ENCODE peak calls at places on chromosome 13, in nine cellular contexts. Z, K, F, N, Y, D, I, U and J are unnamed samples.

GRCh38 chr13:44068737-44069136 is 189.0 kb downstream of the LACC1 start:
- DNase-seq in Z (no peak), K (no peak), F (no peak), N (peak; percentile 60), Y (no peak), D (peak; percentile 35), I (no peak), U (peak; percentile 55), J (no peak)

GRCh38 chr13:63425131-63425530 is 2009.5 kb upstream of the PCDH20 start:
- DNase-seq in Z (no peak), K (no peak), F (no peak), N (no peak), Y (no peak), D (no peak), I (no peak), U (no peak), J (no peak)

GRCh38 chr13:97148894-97149293 is 73.2 kb upstream of the MBNL2 start:
- DNase-seq in Z (no peak), K (no peak), F (no peak), N (no peak), Y (no peak), D (no peak), I (no peak), U (no peak), J (no peak)

GRCh38 chr13:57557979-57558529 is 73.5 kb upstream of the PCDH17 start:
- DNase-seq in Z (no peak), K (no peak), F (no peak), N (peak; percentile 19), Y (peak; percentile 16), D (no peak), I (no peak), U (no peak), J (no peak)

GRCh38 chr13:31044658-31045620 is 112.5 kb downstream of the TEX26 start:
- DNase-seq in Z (no peak), K (no peak), F (no peak), N (peak; percentile 71), Y (no peak), D (no peak), I (no peak), U (no peak), J (no peak)

GRCh38 chr13:34588362-34588761 is 353.7 kb upstream of the NBEA start:
- DNase-seq in Z (no peak), K (no peak), F (no peak), N (no peak), Y (no peak), D (no peak), I (no peak), U (no peak), J (no peak)

GRCh38 chr13:90868321-90868920 is 479.1 kb upstream of the MIR17HG start:
- DNase-seq in Z (no peak), K (no peak), F (no peak), N (no peak), Y (no peak), D (no peak), I (peak; percentile 44), U (no peak), J (no peak)

GRCh38 chr13:25847635-25848616 is 203.9 kb downstream of the SHISA2 start:
- DNase-seq in Z (no peak), K (no peak), F (no peak), N (no peak), Y (no peak), D (no peak), I (no peak), U (no peak), J (no peak)

GRCh38 chr13:34189946-34190345 is 372.0 kb downstream of the RFC3 start:
- DNase-seq in Z (no peak), K (no peak), F (no peak), N (no peak), Y (no peak), D (no peak), I (no peak), U (no peak), J (no peak)

GRCh38 chr13:25085125-25085742 is 10.7 kb upstream of the PABPC3 start:
- DNase-seq in Z (no peak), K (peak; percentile 58), F (no peak), N (peak; percentile 39), Y (peak; percentile 12), D (no peak), I (peak; percentile 54), U (no peak), J (no peak)

GRCh38 chr13:23629566-23630272 is 59.5 kb downstream of the TNFRSF19 start:
- DNase-seq in Z (no peak), K (no peak), F (no peak), N (no peak), Y (no peak), D (no peak), I (no peak), U (peak; percentile 20), J (no peak)

GRCh38 chr13:110676511-110677204 is 29.3 kb downstream of the CARS2 start:
- DNase-seq in Z (no peak), K (no peak), F (no peak), N (no peak), Y (no peak), D (no peak), I (no peak), U (no peak), J (no peak)

GRCh38 chr13:110685305-110685704 is 20.6 kb downstream of the CARS2 start:
- DNase-seq in Z (no peak), K (no peak), F (no peak), N (no peak), Y (no peak), D (no peak), I (no peak), U (no peak), J (no peak)

GRCh38 chr13:110957181-110957884 is 42.5 kb upstream of the ANKRD10 start:
- DNase-seq in Z (no peak), K (no peak), F (no peak), N (peak; percentile 22), Y (no peak), D (no peak), I (no peak), U (no peak), J (no peak)

GRCh38 chr13:57739089-57739488 is 107.5 kb downstream of the PCDH17 start:
- DNase-seq in Z (no peak), K (no peak), F (no peak), N (no peak), Y (no peak), D (no peak), I (no peak), U (no peak), J (no peak)

GRCh38 chr13:43835701-43836100 is 43.8 kb downstream of the CCDC122 start:
- DNase-seq in Z (no peak), K (no peak), F (no peak), N (peak; percentile 8), Y (no peak), D (no peak), I (no peak), U (no peak), J (no peak)

GRCh38 chr13:100154835-100155463 is 66.1 kb downstream of the PCCA start:
- DNase-seq in Z (no peak), K (no peak), F (no peak), N (no peak), Y (no peak), D (no peak), I (no peak), U (no peak), J (no peak)

GRCh38 chr13:30898721-30899188 is 7.3 kb upstream of the MEDAG start:
- DNase-seq in Z (no peak), K (no peak), F (no peak), N (no peak), Y (peak; percentile 9), D (peak; percentile 97), I (peak; percentile 67), U (no peak), J (no peak)

GRCh38 chr13:100338265-100338664 is 249.4 kb downstream of the PCCA start:
- DNase-seq in Z (no peak), K (no peak), F (no peak), N (no peak), Y (no peak), D (no peak), I (no peak), U (no peak), J (no peak)

GRCh38 chr13:64817721-64818120 is 2412.4 kb downstream of the PCDH9 start:
- DNase-seq in Z (no peak), K (no peak), F (no peak), N (no peak), Y (no peak), D (no peak), I (no peak), U (no peak), J (no peak)

GRCh38 chr13:26222523-26223046 is 471 bp upstream of the RNF6 start:
- DNase-seq in Z (no peak), K (no peak), F (no peak), N (no peak), Y (peak; percentile 68), D (no peak), I (no peak), U (no peak), J (no peak)

GRCh38 chr13:50025446-50025845 is 10.2 kb downstream of the KCNRG start:
- DNase-seq in Z (no peak), K (no peak), F (no peak), N (no peak), Y (no peak), D (no peak), I (no peak), U (no peak), J (no peak)

GRCh38 chr13:43760257-43760656 is 26.5 kb downstream of the ENOX1 start:
- DNase-seq in Z (no peak), K (no peak), F (no peak), N (no peak), Y (no peak), D (no peak), I (no peak), U (no peak), J (no peak)

GRCh38 chr13:111902726-111903125 is 164.2 kb upstream of the SOX1 start:
- DNase-seq in Z (no peak), K (no peak), F (no peak), N (no peak), Y (no peak), D (no peak), I (no peak), U (no peak), J (no peak)

GRCh38 chr13:30776661-30777060 is 41.3 kb downstream of the ALOX5AP start:
- DNase-seq in Z (no peak), K (no peak), F (no peak), N (no peak), Y (no peak), D (no peak), I (no peak), U (no peak), J (no peak)

GRCh38 chr13:97856001-97856675 is 97.3 kb upstream of the IPO5 start:
- DNase-seq in Z (no peak), K (no peak), F (no peak), N (no peak), Y (no peak), D (no peak), I (peak; percentile 34), U (no peak), J (no peak)

GRCh38 chr13:111537115-111537728 is 216.8 kb downstream of the TEX29 start:
- DNase-seq in Z (no peak), K (no peak), F (no peak), N (no peak), Y (no peak), D (no peak), I (no peak), U (no peak), J (no peak)

GRCh38 chr13:89238496-89238895 is 1567.3 kb downstream of the SLITRK5 start:
- DNase-seq in Z (no peak), K (no peak), F (no peak), N (no peak), Y (no peak), D (no peak), I (no peak), U (no peak), J (no peak)

GRCh38 chr13:33284016-33284415 is 1.5 kb downstream of the STARD13 start:
- DNase-seq in Z (no peak), K (no peak), F (no peak), N (no peak), Y (no peak), D (peak; percentile 90), I (no peak), U (no peak), J (no peak)